ENCODE peak calls at places on chromosome 14, in four cellular contexts. One of them, this sample, is unnamed.

GRCh38 chr14:23056257-23056955 is 914 bp downstream of the CDH24 start:
- DNase-seq in pancreas: peak; percentile 58
- DNase-seq in right cardiac atrium: peak; percentile 61
- DNase-seq in lower lobe of right lung: peak; percentile 74
- DNase-seq in this sample: no peak

GRCh38 chr14:50303744-50304471 is 8.1 kb downstream of the L2HGDH start:
- DNase-seq in lower lobe of right lung: peak; percentile 72
- DNase-seq in right cardiac atrium: peak; percentile 36
- DNase-seq in pancreas: no peak
- DNase-seq in this sample: no peak

GRCh38 chr14:83217492-83217891 is 1683.8 kb upstream of the SEL1L start:
- DNase-seq in lower lobe of right lung: no peak
- DNase-seq in pancreas: no peak
- DNase-seq in right cardiac atrium: peak; percentile 22
- DNase-seq in this sample: no peak

GRCh38 chr14:105030836-105031396 is 10.0 kb upstream of the CDCA4 start:
- DNase-seq in right cardiac atrium: no peak
- DNase-seq in pancreas: no peak
- DNase-seq in lower lobe of right lung: peak; percentile 23
- DNase-seq in this sample: no peak

GRCh38 chr14:98184467-98184866 is 1087.5 kb downstream of the BCL11B start:
- DNase-seq in lower lobe of right lung: no peak
- DNase-seq in pancreas: no peak
- DNase-seq in right cardiac atrium: no peak
- DNase-seq in this sample: no peak

GRCh38 chr14:95523051-95523817 is 6.8 kb upstream of the SYNE3 start:
- DNase-seq in pancreas: no peak
- DNase-seq in right cardiac atrium: no peak
- DNase-seq in lower lobe of right lung: no peak
- DNase-seq in this sample: no peak

GRCh38 chr14:29321646-29322045 is 555.1 kb downstream of the FOXG1 start:
- DNase-seq in right cardiac atrium: no peak
- DNase-seq in lower lobe of right lung: no peak
- DNase-seq in pancreas: no peak
- DNase-seq in this sample: no peak

GRCh38 chr14:95226801-95227200 is 69.5 kb upstream of the DICER1 start:
- DNase-seq in pancreas: no peak
- DNase-seq in right cardiac atrium: no peak
- DNase-seq in lower lobe of right lung: no peak
- DNase-seq in this sample: no peak

GRCh38 chr14:73058923-73059311 is 583 bp downstream of the RBM25 start:
- DNase-seq in lower lobe of right lung: peak; percentile 50
- DNase-seq in pancreas: no peak
- DNase-seq in right cardiac atrium: peak; percentile 43
- DNase-seq in this sample: no peak

GRCh38 chr14:53929871-53930685 is 26.5 kb downstream of the BMP4 start:
- DNase-seq in pancreas: peak; percentile 28
- DNase-seq in right cardiac atrium: no peak
- DNase-seq in lower lobe of right lung: no peak
- DNase-seq in this sample: peak; percentile 22

GRCh38 chr14:22412936-22413411 is 176.1 kb downstream of the DAD1 start:
- DNase-seq in right cardiac atrium: no peak
- DNase-seq in pancreas: no peak
- DNase-seq in lower lobe of right lung: no peak
- DNase-seq in this sample: no peak

GRCh38 chr14:30443368-30444007 is 115.5 kb upstream of the G2E3 start:
- DNase-seq in lower lobe of right lung: no peak
- DNase-seq in right cardiac atrium: no peak
- DNase-seq in pancreas: no peak
- DNase-seq in this sample: no peak

GRCh38 chr14:76386922-76387782 is 11.2 kb downstream of the ESRRB start:
- DNase-seq in pancreas: peak; percentile 39
- DNase-seq in right cardiac atrium: peak; percentile 54
- DNase-seq in lower lobe of right lung: peak; percentile 59
- DNase-seq in this sample: peak; percentile 30

GRCh38 chr14:105894978-105895881 is 368.8 kb downstream of the TMEM121 start:
- DNase-seq in lower lobe of right lung: peak; percentile 30
- DNase-seq in pancreas: no peak
- DNase-seq in right cardiac atrium: peak; percentile 4
- DNase-seq in this sample: no peak

GRCh38 chr14:104462651-104463630 is 116.6 kb upstream of the C14orf180 start:
- DNase-seq in lower lobe of right lung: no peak
- DNase-seq in right cardiac atrium: no peak
- DNase-seq in pancreas: no peak
- DNase-seq in this sample: no peak

GRCh38 chr14:30227871-30228270 is 300.2 kb upstream of the PRKD1 start:
- DNase-seq in pancreas: no peak
- DNase-seq in right cardiac atrium: peak; percentile 15
- DNase-seq in lower lobe of right lung: no peak
- DNase-seq in this sample: no peak

GRCh38 chr14:104797112-104798044 is 1.8 kb upstream of the AKT1 start:
- DNase-seq in pancreas: no peak
- DNase-seq in lower lobe of right lung: no peak
- DNase-seq in right cardiac atrium: peak; percentile 54
- DNase-seq in this sample: no peak

GRCh38 chr14:75249251-75249957 is 29.2 kb upstream of the FOS start:
- DNase-seq in right cardiac atrium: no peak
- DNase-seq in pancreas: no peak
- DNase-seq in lower lobe of right lung: peak; percentile 41
- DNase-seq in this sample: no peak

GRCh38 chr14:79404874-79405273 is 806.4 kb downstream of the DIO2 start:
- DNase-seq in right cardiac atrium: no peak
- DNase-seq in pancreas: no peak
- DNase-seq in lower lobe of right lung: no peak
- DNase-seq in this sample: no peak

GRCh38 chr14:89384636-89385035 is 32.4 kb downstream of the FOXN3 start:
- DNase-seq in right cardiac atrium: no peak
- DNase-seq in lower lobe of right lung: no peak
- DNase-seq in pancreas: no peak
- DNase-seq in this sample: no peak

GRCh38 chr14:98130691-98131090 is 1141.3 kb downstream of the BCL11B start:
- DNase-seq in lower lobe of right lung: no peak
- DNase-seq in pancreas: no peak
- DNase-seq in right cardiac atrium: no peak
- DNase-seq in this sample: no peak

GRCh38 chr14:51846631-51847488 is 13.6 kb upstream of the GNG2 start:
- DNase-seq in right cardiac atrium: peak; percentile 28
- DNase-seq in lower lobe of right lung: peak; percentile 57
- DNase-seq in pancreas: peak; percentile 33
- DNase-seq in this sample: no peak

DNA sequence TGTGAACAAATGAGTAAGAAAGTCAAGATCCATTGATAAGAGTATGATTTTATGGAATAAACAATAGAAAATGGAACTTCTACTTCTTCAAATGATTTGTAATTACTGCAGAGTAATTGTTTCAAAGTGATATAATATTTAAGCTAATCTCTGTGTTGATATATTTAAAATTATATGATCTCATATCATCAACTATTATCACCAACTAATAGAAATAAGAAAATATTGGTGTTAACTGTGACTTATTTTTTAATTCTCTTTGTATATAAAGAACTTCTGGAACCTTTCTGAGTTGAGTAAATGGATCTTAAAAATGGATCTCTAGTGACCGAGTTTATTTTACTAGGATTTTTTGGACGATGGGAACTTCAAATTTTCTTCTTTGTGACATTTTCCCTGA is at the start of gene OR4L1:
- DNase-seq in right cardiac atrium: no peak
- DNase-seq in lower lobe of right lung: no peak
- DNase-seq in pancreas: no peak
- DNase-seq in this sample: no peak
- H3K9me3 ChIP-seq in right cardiac atrium: peaks cover 2% of the 10 kb centered on the region
- H3K9me3 ChIP-seq in lower lobe of right lung: no peaks in the 10 kb centered on the region
- H3K9me3 ChIP-seq in pancreas: no peaks in the 10 kb centered on the region
- H3K9me3 ChIP-seq in this sample: no peaks in the 10 kb centered on the region

DNA sequence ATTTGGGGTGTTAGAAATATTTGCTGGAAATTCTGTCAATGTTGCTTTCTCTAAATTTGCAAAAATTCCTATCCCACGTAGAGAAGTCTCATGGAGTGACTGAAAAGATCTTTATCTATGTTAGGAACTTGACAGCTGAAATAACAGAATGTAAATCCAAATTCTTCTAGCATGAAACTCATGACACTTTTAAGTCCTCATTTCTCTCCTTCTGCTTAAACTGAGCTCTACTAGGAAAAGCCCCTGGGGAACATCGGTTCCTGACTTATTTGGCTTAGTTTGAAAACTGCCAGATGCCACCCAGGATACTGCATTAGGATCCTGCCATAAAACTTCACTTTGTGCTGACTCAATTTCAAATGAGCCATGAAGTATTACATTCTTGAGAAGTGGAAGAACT is 426.0 kb downstream of the GALC start:
- DNase-seq in pancreas: no peak
- DNase-seq in lower lobe of right lung: no peak
- DNase-seq in right cardiac atrium: no peak
- DNase-seq in this sample: no peak
- H3K9me3 ChIP-seq in pancreas: no peaks in the 10 kb centered on the region
- H3K9me3 ChIP-seq in lower lobe of right lung: no peaks in the 10 kb centered on the region
- H3K9me3 ChIP-seq in right cardiac atrium: no peaks in the 10 kb centered on the region
- H3K9me3 ChIP-seq in this sample: no peaks in the 10 kb centered on the region

GRCh38 chr14:48914382-48914781 is 671.8 kb downstream of the RPS29 start:
- DNase-seq in pancreas: no peak
- DNase-seq in lower lobe of right lung: no peak
- DNase-seq in right cardiac atrium: no peak
- DNase-seq in this sample: no peak

DNA sequence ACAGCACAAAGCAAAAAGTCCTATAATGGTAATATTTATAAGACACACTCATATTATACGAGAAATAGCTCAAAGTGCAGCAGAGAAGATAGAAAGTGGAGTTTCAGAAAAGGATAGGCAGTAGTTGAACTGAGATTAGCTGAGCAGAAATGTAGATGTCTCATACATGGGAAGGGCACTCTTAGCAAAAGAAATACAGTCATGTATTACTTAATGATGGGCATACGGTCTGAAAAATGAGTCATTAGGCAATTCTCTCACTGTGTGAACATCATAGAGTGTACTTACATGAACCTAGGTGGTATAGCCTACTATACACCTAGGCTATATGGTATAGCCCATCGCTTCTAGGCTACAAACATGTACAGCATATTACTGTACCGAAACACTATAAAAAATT is 671.3 kb downstream of the RPS29 start:
- DNase-seq in right cardiac atrium: no peak
- DNase-seq in pancreas: no peak
- DNase-seq in lower lobe of right lung: no peak
- DNase-seq in this sample: no peak
- H3K9me3 ChIP-seq in right cardiac atrium: no peaks in the 10 kb centered on the region
- H3K9me3 ChIP-seq in pancreas: no peaks in the 10 kb centered on the region
- H3K9me3 ChIP-seq in lower lobe of right lung: no peaks in the 10 kb centered on the region
- H3K9me3 ChIP-seq in this sample: no peaks in the 10 kb centered on the region

DNA sequence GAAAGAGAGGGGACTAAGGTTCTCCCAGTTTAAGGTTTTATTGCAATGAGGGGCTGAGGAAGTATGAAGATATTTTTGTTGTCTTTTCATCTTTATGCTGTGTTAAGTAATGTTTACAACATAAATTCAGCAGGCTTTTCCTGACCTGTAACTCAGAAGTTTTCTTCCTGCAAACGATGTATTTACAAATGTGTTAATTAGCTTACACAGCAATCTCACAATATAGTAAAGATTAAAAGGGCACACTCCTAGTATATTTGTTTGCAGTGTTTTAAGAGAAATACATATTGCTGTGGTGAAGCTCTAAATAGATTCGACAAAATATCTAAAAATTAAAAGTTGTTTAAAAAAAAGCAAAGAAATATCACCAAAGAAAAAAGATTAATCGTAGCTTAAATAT is 55.7 kb downstream of the OR11H12 start:
- DNase-seq in lower lobe of right lung: no peak
- DNase-seq in right cardiac atrium: no peak
- DNase-seq in pancreas: no peak
- DNase-seq in this sample: no peak
- H3K9me3 ChIP-seq in lower lobe of right lung: no peaks in the 10 kb centered on the region
- H3K9me3 ChIP-seq in right cardiac atrium: no peaks in the 10 kb centered on the region
- H3K9me3 ChIP-seq in pancreas: no peaks in the 10 kb centered on the region
- H3K9me3 ChIP-seq in this sample: no peaks in the 10 kb centered on the region

This sample was measured in ovary.